ENCODE peak calls at places on chromosomes 12 and 14, in eight cellular contexts. M is mucosa of descending colon, B is IMR-90, W is ovary, Q is PC-3, V is lower lobe of right lung, X is upper lobe of right lung, T is psoas muscle. C is an unnamed sample.

GRCh38 chr14:101775756-101776292 is 14.3 kb downstream of the PPP2R5C start:
- DNase-seq in B (no peak), W (no peak), V (no peak), X (no peak), Q (no peak), M (no peak), T (no peak), C (no peak)

GRCh38 chr14:66724996-66725395 is 217.0 kb downstream of the GPHN start:
- DNase-seq in W (no peak), B (no peak), Q (no peak), V (no peak), T (no peak), M (no peak), X (no peak), C (no peak)

GRCh38 chr12:69932154-69932553 is 107.1 kb downstream of the MYRFL start:
- DNase-seq in B (no peak), Q (no peak), T (no peak), W (no peak), M (no peak), X (no peak), V (no peak), C (no peak)

GRCh38 chr12:104877107-104877705 is 80.9 kb downstream of the SLC41A2 start:
- DNase-seq in Q (peak; percentile 72), W (peak; percentile 44), B (peak; percentile 49), T (peak; percentile 24), M (peak; percentile 35), X (no peak), V (no peak), C (no peak)

GRCh38 chr12:49049566-49050224 is 10.9 kb downstream of the KMT2D start:
- DNase-seq in Q (peak; percentile 51), X (no peak), T (no peak), W (no peak), B (peak; percentile 76), V (peak; percentile 30), M (no peak), C (no peak)

GRCh38 chr14:87196436-87196835 is 796.5 kb downstream of the GALC start:
- DNase-seq in B (no peak), T (no peak), Q (no peak), V (no peak), W (no peak), X (no peak), M (no peak), C (no peak)

GRCh38 chr12:49515266-49515665 is 23.6 kb upstream of the KCNH3 start:
- DNase-seq in M (no peak), V (no peak), W (no peak), Q (peak; percentile 88), B (peak; percentile 90), X (no peak), T (no peak), C (no peak)

GRCh38 chr14:104297721-104298401 is 159.5 kb downstream of the KIF26A start:
- DNase-seq in M (no peak), Q (no peak), B (no peak), W (no peak), V (peak; percentile 38), T (no peak), X (peak; percentile 53), C (peak; percentile 27)

GRCh38 chr12:129052373-129052772 is 199.1 kb downstream of the GLT1D1 start:
- DNase-seq in V (no peak), Q (no peak), B (no peak), W (no peak), T (no peak), X (no peak), M (no peak), C (no peak)

GRCh38 chr12:46265734-46266133 is 3.1 kb downstream of the SLC38A1 start:
- DNase-seq in W (no peak), M (no peak), Q (no peak), B (no peak), T (no peak), V (no peak), X (no peak), C (no peak)

GRCh38 chr14:99187858-99188257 is 84.1 kb downstream of the BCL11B start:
- DNase-seq in X (no peak), M (no peak), W (no peak), V (no peak), B (no peak), T (no peak), Q (no peak), C (no peak)

GRCh38 chr14:23548351-23549318 is 2.9 kb downstream of the ZFHX2 start:
- DNase-seq in V (no peak), B (peak; percentile 83), W (no peak), X (no peak), Q (no peak), T (no peak), M (no peak), C (no peak)

GRCh38 chr14:63405715-63406114 is 87.0 kb upstream of the GPHB5 start:
- DNase-seq in W (no peak), V (no peak), Q (no peak), B (no peak), M (no peak), T (no peak), X (no peak), C (no peak)

GRCh38 chr12:118981285-118982201 is at the start of gene SRRM4:
- DNase-seq in B (no peak), T (peak; percentile 11), W (no peak), Q (no peak), M (peak; percentile 5), X (peak; percentile 64), V (peak; percentile 40), C (peak; percentile 53)

GRCh38 chr14:23559010-23559920 is 3.2 kb downstream of the THTPA start:
- DNase-seq in V (peak; percentile 74), B (peak; percentile 55), T (peak; percentile 53), X (peak; percentile 77), Q (peak; percentile 48), M (peak; percentile 56), W (peak; percentile 46), C (no peak)

GRCh38 chr14:71108398-71109114 is 201.3 kb downstream of the PCNX1 start:
- DNase-seq in M (no peak), W (no peak), B (no peak), V (no peak), T (no peak), X (no peak), Q (no peak), C (no peak)

GRCh38 chr12:43921666-43922337 is 85.9 kb downstream of the TMEM117 start:
- DNase-seq in X (no peak), V (no peak), T (no peak), W (no peak), B (peak; percentile 52), Q (no peak), M (no peak), C (no peak)

DNA sequence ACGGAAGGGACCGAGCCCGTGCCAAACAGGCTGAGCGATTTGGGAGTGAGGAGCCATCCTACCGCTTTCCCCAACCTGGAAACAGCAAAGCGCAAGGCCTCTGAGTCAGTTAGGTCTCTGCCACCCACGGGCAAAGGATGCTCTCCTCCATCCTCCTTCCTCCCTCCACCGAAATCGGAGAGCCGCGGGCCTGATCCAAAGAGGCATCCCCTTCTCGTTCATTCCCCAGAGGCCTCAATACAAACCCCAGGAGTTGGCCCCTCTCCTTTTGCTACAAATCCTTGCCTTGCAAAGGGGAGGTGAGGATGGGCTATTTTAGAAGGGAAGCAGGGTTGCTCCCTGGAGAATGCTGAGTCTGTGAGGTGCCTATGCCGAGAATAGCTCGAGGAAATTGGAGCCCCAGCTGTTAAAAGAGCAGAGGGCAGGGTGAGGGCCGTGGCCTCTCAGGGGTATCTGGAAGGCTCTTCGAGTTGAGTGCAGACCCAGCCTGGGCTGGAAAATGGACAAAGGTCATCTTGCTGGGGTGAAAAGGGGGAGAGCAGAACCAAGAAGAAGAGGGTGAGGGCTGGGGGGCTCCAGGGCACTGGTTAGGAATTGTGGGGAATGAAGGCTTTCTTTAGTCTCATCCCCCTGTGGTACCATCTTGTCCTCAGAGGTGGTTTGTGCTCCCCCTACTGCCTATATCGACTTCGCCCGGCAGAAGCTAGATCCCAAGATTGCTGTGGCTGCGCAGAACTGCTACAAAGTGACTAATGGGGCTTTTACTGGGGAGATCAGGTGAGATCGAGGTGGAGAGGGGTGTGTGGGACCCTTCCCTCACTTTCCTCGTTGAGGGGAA is 1.1 kb downstream of the TPI1 start:
- DNase-seq in T (no peak), Q (no peak), V (no peak), B (peak; percentile 29), X (no peak), W (no peak), M (no peak), C (no peak)
- TF ChIP-seq CTCF in T (no peak), Q (peak; percentile 20), V (no peak), B (peak; percentile 30), X (no peak), W (no peak), M (no peak), C (no peak)

DNA sequence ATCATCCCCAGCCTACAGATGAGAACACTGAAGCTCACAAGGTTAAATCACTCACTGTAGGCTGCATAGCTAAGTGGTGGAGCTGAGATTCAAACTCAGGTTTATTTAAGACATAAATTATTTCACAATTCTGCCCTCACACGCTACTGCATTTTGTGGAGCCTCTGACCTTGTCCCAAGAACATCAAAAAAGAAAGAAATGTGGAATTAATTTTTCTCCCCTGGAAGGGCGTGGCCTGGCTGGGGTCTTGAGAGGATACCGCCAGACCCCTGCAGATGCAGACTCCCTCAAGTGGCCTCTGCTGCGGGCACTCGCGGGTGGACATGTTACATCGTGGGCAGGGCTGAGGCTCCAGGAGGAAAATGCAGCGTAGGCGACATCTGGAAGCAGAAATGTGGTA is 40.6 kb downstream of the LTBP2 start:
- DNase-seq in Q (peak; percentile 43), X (no peak), W (no peak), T (peak; percentile 63), M (no peak), B (peak; percentile 70), V (no peak), C (no peak)
- H3K4me1 ChIP-seq in Q (peaks cover 76% of the 10 kb centered on the region), X (peaks cover 65% of the 10 kb centered on the region), W (peaks cover 36% of the 10 kb centered on the region), T (peaks cover 6% of the 10 kb centered on the region), M (no peaks in the 10 kb centered on the region), B (peaks cover 63% of the 10 kb centered on the region), V (peaks cover 81% of the 10 kb centered on the region), C (no peaks in the 10 kb centered on the region)

GRCh38 chr14:102901633-102902032 is 20.8 kb upstream of the AMN start:
- DNase-seq in X (no peak), V (no peak), M (no peak), T (no peak), B (no peak), Q (no peak), W (no peak), C (no peak)
- H3K36me3 ChIP-seq in X (peaks cover 29% of the 10 kb centered on the region), V (peaks cover 56% of the 10 kb centered on the region), M (no peaks in the 10 kb centered on the region), T (peaks cover 48% of the 10 kb centered on the region), B (peaks cover 28% of the 10 kb centered on the region), Q (peaks cover 2% of the 10 kb centered on the region), W (no peaks in the 10 kb centered on the region), C (no peaks in the 10 kb centered on the region)

GRCh38 chr14:95227279-95227860 is 70.0 kb upstream of the DICER1 start:
- DNase-seq in M (no peak), B (peak; percentile 12), Q (no peak), T (no peak), V (no peak), W (no peak), X (no peak), C (no peak)

GRCh38 chr14:95225251-95225887 is 68.0 kb upstream of the DICER1 start:
- DNase-seq in B (no peak), X (no peak), T (no peak), V (no peak), Q (no peak), M (no peak), W (no peak), C (no peak)

GRCh38 chr14:95229749-95230148 is 72.4 kb upstream of the DICER1 start:
- DNase-seq in Q (no peak), T (no peak), X (no peak), B (no peak), M (no peak), W (no peak), V (no peak), C (no peak)

GRCh38 chr14:95226801-95227200 is 69.5 kb upstream of the DICER1 start:
- DNase-seq in T (no peak), Q (no peak), M (no peak), W (no peak), B (no peak), V (no peak), X (no peak), C (no peak)

GRCh38 chr14:95228240-95228639 is 70.9 kb upstream of the DICER1 start:
- DNase-seq in Q (no peak), T (no peak), M (no peak), B (no peak), W (no peak), X (no peak), V (no peak), C (peak; percentile 89)
- TF ChIP-seq CTCF in Q (no peak), T (no peak), M (no peak), B (no peak), W (no peak), X (no peak), V (no peak), C (no peak)